ENCODE peak calls at places on chromosome 19, in eight cellular contexts. O, C, V, N, H, X, J and E are unnamed samples.

GRCh38 chr19:36488118-36488815 is 1.1 kb downstream of the ZNF566 start:
- DNase-seq in O (no peak), C (no peak), V (no peak), N (no peak), H (no peak), X (no peak), J (no peak), E (no peak)

GRCh38 chr19:15264933-15265206 is 32.6 kb upstream of the EPHX3 start:
- DNase-seq in O (no peak), C (no peak), V (no peak), N (no peak), H (no peak), X (no peak), J (no peak), E (no peak)

GRCh38 chr19:7558667-7559066 is 23.1 kb downstream of the PNPLA6 start:
- DNase-seq in O (no peak), C (no peak), V (no peak), N (no peak), H (no peak), X (no peak), J (no peak), E (no peak)

GRCh38 chr19:40320558-40320935 is 27.6 kb downstream of the C19orf47 start:
- DNase-seq in O (no peak), C (no peak), V (no peak), N (no peak), H (no peak), X (no peak), J (no peak), E (no peak)

GRCh38 chr19:22605275-22606211 is 28.6 kb upstream of the ZNF492 start:
- DNase-seq in O (no peak), C (no peak), V (no peak), N (no peak), H (no peak), X (no peak), J (no peak), E (no peak)

GRCh38 chr19:14375582-14376291 is 5.5 kb upstream of the ADGRE5 start:
- DNase-seq in O (no peak), C (no peak), V (no peak), N (no peak), H (no peak), X (no peak), J (no peak), E (no peak)

GRCh38 chr19:22545751-22546150 is 88.4 kb upstream of the ZNF492 start:
- DNase-seq in O (peak), C (peak), V (no peak), N (peak), H (no peak), X (no peak), J (no peak), E (no peak)

GRCh38 chr19:23241433-23241832 is 8.8 kb downstream of the ZNF724 start:
- DNase-seq in O (no peak), C (no peak), V (no peak), N (no peak), H (no peak), X (no peak), J (no peak), E (no peak)

GRCh38 chr19:3019211-3019854 is 9.7 kb downstream of the TLE2 start:
- DNase-seq in O (no peak), C (no peak), V (no peak), N (no peak), H (no peak), X (no peak), J (no peak), E (no peak)

GRCh38 chr19:32677657-32678056 is 2.0 kb downstream of the RGS9BP start:
- DNase-seq in O (no peak), C (no peak), V (no peak), N (no peak), H (no peak), X (peak), J (no peak), E (no peak)

GRCh38 chr19:38233740-38234251 is 9.8 kb upstream of the DPF1 start:
- DNase-seq in O (peak), C (peak), V (peak), N (peak), H (peak), X (no peak), J (no peak), E (peak)

GRCh38 chr19:30670011-30670329 is 297.8 kb downstream of the ZNF536 start:
- DNase-seq in O (no peak), C (no peak), V (no peak), N (no peak), H (no peak), X (no peak), J (no peak), E (no peak)

GRCh38 chr19:12896460-12896859 is 5.5 kb downstream of the GCDH start:
- DNase-seq in O (peak), C (no peak), V (no peak), N (no peak), H (no peak), X (no peak), J (no peak), E (no peak)

GRCh38 chr19:48170817-48171347 is 402 bp downstream of the ZSWIM9 start:
- DNase-seq in O (no peak), C (no peak), V (no peak), N (no peak), H (no peak), X (no peak), J (no peak), E (no peak)

GRCh38 chr19:44277331-44277730 is 17.6 kb downstream of the ZNF233 start:
- DNase-seq in O (no peak), C (no peak), V (no peak), N (no peak), H (no peak), X (no peak), J (no peak), E (no peak)